ENCODE peak calls at places on chromosome 1, in four cellular contexts. N is brain microvascular endothelial cell, D is AG10803, V is spleen. J is an unnamed sample.

GRCh38 chr1:195804547-195804946 is 803.7 kb downstream of the KCNT2 start:
- DNase-seq in N (no peak), D (no peak), V (no peak), J (no peak)

GRCh38 chr1:182968151-182968741 is 15.3 kb upstream of the SHCBP1L start:
- DNase-seq in N (no peak), D (no peak), V (no peak), J (no peak)

GRCh38 chr1:31798433-31799195 is 17.2 kb downstream of the SPOCD1 start:
- DNase-seq in N (peak; percentile 76), D (peak; percentile 84), V (peak; percentile 57), J (peak; percentile 85)

GRCh38 chr1:24759492-24759891 is 14.2 kb downstream of the CLIC4 start:
- DNase-seq in N (no peak), D (no peak), V (peak; percentile 41), J (no peak)

GRCh38 chr1:168202941-168203654 is 22.7 kb upstream of the SFT2D2 start:
- DNase-seq in N (peak; percentile 67), D (peak; percentile 98), V (no peak), J (no peak)

GRCh38 chr1:153379591-153379990 is 4.2 kb upstream of the S100A12 start:
- DNase-seq in N (no peak), D (no peak), V (peak; percentile 33), J (no peak)

GRCh38 chr1:192747942-192748341 is 60.9 kb upstream of the RGS2 start:
- DNase-seq in N (no peak), D (peak; percentile 58), V (no peak), J (no peak)

GRCh38 chr1:46396429-46397398 is 2.6 kb downstream of the FAAH start:
- DNase-seq in N (no peak), D (no peak), V (no peak), J (no peak)

GRCh38 chr1:242871631-242872030 is 347.1 kb upstream of the PLD5 start:
- DNase-seq in N (no peak), D (no peak), V (no peak), J (no peak)

GRCh38 chr1:64357376-64357775 is 112.6 kb upstream of the CACHD1 start:
- DNase-seq in N (no peak), D (no peak), V (no peak), J (no peak)

GRCh38 chr1:44031900-44032817 is 897 bp upstream of the SLC6A9 start:
- DNase-seq in N (no peak), D (no peak), V (no peak), J (no peak)

GRCh38 chr1:29709711-29710169 is 473.4 kb downstream of the PTPRU start:
- DNase-seq in N (peak; percentile 22), D (peak; percentile 65), V (no peak), J (no peak)

GRCh38 chr1:192609110-192610079 is 26.6 kb upstream of the RGS13 start:
- DNase-seq in N (no peak), D (no peak), V (peak; percentile 92), J (no peak)

GRCh38 chr1:18160290-18160942 is 52.8 kb downstream of the IGSF21 start:
- DNase-seq in N (no peak), D (no peak), V (no peak), J (no peak)

GRCh38 chr1:25530348-25531081 is 12.9 kb upstream of the LDLRAP1 start:
- DNase-seq in N (no peak), D (no peak), V (peak; percentile 55), J (no peak)

GRCh38 chr1:36411674-36412648 is 14.3 kb upstream of the LSM10 start:
- DNase-seq in N (peak; percentile 42), D (peak; percentile 8), V (no peak), J (no peak)

GRCh38 chr1:177959793-177960515 is 9.9 kb downstream of the SEC16B start:
- DNase-seq in N (peak; percentile 40), D (peak; percentile 54), V (no peak), J (no peak)

GRCh38 chr1:156652131-156652991 is 10.4 kb downstream of the BCAN start:
- DNase-seq in N (no peak), D (peak; percentile 18), V (no peak), J (no peak)

GRCh38 chr1:181324797-181325616 is 158.3 kb upstream of the CACNA1E start:
- DNase-seq in N (no peak), D (no peak), V (no peak), J (no peak)

GRCh38 chr1:77636864-77637263 is 45.6 kb downstream of the ZZZ3 start:
- DNase-seq in N (no peak), D (no peak), V (no peak), J (no peak)

GRCh38 chr1:92298573-92299476 is at the start of the genes GLMN and RPAP2:
- DNase-seq in N (peak; percentile 55), D (peak; percentile 84), V (peak; percentile 96), J (peak; percentile 54)

GRCh38 chr1:46621930-46622329 is 5.3 kb upstream of the MOB3C start:
- DNase-seq in N (no peak), D (no peak), V (no peak), J (no peak)

GRCh38 chr1:158496379-158496778 is 24.4 kb downstream of the OR10R2 start:
- DNase-seq in N (no peak), D (no peak), V (no peak), J (no peak)

GRCh38 chr1:90561926-90562325 is 155.2 kb downstream of the BARHL2 start:
- DNase-seq in N (no peak), D (no peak), V (no peak), J (no peak)

GRCh38 chr1:243246916-243247315 is 8.2 kb downstream of the CEP170 start:
- DNase-seq in N (no peak), D (peak; percentile 45), V (no peak), J (no peak)

GRCh38 chr1:201543871-201544521 is 5.1 kb downstream of the NAV1 start:
- DNase-seq in N (no peak), D (peak; percentile 52), V (no peak), J (no peak)

DNA sequence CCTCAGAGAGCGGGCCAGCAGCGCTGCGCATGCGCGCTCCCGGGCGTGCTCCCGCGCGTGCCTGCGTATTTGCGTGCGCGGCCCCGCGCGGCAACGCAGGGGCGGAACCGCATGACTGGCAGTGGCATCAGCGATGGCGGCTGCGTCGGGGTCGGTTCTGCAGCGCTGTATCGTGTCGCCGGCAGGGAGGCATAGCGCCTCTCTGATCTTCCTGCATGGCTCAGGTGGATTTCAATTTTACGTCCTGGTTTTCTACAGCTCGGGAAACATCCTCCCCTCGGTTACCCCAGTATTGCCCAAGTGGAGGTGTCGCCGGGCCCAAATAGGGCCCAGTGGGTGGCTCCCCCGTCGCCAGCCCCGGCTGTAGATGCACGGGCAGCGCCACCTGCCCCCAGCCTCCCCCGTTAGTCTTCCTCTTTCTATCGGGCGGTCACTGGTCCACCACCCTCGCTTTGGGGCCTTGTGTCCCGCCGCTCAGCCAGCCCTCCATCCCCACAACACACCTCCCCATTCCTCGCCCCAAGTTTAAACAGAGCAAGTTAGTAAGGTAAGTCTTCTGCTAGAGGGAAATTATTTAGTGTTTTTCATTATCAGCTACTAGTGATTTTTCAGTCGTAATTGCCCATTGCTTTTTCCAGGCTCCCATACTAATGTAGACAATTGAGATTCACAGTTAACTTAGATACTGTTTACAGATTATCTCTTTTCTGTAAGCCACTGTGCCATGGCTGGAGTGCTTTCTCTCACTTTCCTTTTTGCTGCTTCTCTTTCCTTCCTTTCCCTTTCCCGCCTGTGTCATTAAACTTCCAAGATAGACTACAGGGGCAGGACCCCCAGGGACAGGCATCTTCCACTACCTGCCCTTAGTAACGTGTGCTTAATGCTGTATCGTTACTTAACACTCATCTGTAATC is at the start of gene LYPLAL1:
- DNase-seq in N (peak; percentile 81), D (peak; percentile 85), V (peak; percentile 98), J (no peak)
- H3K4me3 ChIP-seq in N (peak within 1 kb of the TSS; percentile 77), D (peak within 1 kb of the TSS; percentile 88), V (peak within 1 kb of the TSS; percentile 68), J (peak within 1 kb of the TSS; percentile 80)

GRCh38 chr1:35220976-35221375 is 28.0 kb upstream of the SFPQ start:
- DNase-seq in N (peak; percentile 16), D (no peak), V (no peak), J (no peak)
- TF ChIP-seq CTCF in N (peak; percentile 76), D (peak; percentile 30), V (peak; percentile 34), J (peak; percentile 70)

DNA sequence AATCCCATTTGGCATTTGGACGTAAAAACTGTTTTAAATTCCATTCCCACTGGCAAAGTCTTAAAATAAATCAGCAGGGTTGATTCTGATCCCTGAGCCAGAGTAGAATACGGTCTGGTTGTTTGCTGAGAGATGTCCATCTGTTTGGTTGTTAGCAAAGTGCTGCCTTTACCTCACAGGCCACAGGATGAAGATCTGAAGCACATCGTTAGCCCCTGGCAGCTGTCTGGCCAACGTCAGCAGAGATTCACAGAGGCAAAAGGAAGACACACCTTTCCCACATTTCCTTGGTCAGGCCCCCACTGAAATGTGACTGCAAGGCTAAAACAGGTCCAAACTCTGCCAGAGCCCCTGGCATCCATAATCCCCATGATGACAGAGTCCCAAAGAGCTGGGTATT is 62.3 kb downstream of the GORAB start:
- DNase-seq in N (no peak), D (no peak), V (no peak), J (no peak)
- H3K4me3 ChIP-seq in N (no peak overlapping the region), D (no peak overlapping the region), V (no peak overlapping the region), J (no peak overlapping the region)

DNA sequence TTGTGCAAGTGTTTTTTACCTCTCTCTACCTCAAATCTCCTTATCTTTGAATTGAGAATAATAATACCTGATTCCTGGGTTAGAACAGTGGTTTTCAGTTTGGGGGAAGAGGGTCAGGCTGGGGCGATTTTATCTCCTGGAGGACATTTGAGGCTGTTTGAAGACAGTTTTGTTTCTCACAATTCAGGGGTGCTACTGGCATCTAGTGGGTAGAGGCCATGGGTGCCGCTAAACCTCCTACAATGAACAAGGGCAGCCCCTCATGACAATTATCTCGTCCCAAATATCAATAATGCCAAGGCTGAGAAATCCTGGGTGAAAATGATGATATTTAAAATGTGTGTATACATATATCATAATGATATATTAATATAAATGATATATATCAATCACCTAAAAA is 139.1 kb upstream of the USH2A start:
- DNase-seq in N (no peak), D (no peak), V (no peak), J (no peak)
- TF ChIP-seq CTCF in N (peak; percentile 39), D (peak; percentile 5), V (no peak), J (peak; percentile 13)

DNA sequence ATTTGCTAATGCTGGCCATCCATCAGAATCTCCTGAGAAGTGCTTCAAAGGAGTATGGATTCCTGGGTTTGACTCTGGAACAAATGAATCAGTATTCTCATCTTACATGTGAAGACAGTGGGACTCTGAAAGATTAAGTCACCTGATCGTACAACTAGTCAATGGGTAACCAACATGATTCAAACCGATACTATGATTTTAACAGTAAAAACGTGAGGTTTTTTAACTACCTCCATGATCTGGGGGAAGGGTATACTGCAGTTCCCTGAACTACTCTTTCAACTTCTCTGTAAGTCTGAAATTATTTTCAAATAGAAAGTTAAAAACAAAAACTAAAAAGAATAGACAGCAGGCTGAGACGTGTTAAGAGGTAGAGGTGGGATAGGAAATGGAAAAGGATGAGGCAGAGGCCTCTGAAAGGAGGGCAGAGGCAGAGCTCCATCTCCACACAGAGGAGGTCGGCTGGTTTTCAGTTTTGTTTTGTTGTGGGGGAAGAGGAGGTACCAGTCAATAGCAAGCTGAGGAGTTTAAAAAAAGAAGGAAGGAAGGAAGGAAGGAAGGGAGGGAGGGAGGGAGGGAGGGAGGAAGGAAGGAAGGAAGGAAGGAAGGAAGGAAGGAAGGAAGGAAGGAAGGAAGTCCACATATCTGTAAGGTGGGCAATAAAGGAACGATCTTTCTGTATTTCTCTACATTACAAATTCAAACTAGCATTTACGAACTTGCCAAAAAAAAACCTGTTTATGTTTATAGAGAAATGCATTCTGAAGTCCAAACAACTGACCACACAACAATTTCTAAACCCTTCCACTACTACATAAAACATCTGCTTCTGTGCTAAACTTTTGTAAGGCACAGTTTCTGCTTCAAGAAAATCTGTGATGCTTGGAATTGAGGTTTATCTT is 213.1 kb downstream of the RERE start:
- DNase-seq in N (no peak), D (no peak), V (no peak), J (no peak)
- H3K4me3 ChIP-seq in N (no peak overlapping the region), D (no peak overlapping the region), V (no peak overlapping the region), J (no peak overlapping the region)

GRCh38 chr1:23013657-23014056 is 2.0 kb downstream of the TEX46 start:
- DNase-seq in N (no peak), D (no peak), V (no peak), J (no peak)
- TF ChIP-seq CTCF in N (no peak), D (no peak), V (no peak), J (no peak)

J was measured in retinal pigment epithelial cell.